ENCODE peak calls at places on chromosomes 6 and 20, in nine cellular contexts. One of them, this sample, is unnamed.

GRCh38 chr6:125363010-125363359 is 61.2 kb upstream of the HDDC2 start:
- DNase-seq in AG04450: no peak
- DNase-seq in heart left ventricle: no peak
- DNase-seq in IMR-90: peak; percentile 42
- DNase-seq in astrocyte of the cerebellum: peak; percentile 13
- DNase-seq in mammary epithelial cell: peak; percentile 49
- DNase-seq in OCI-LY7: no peak
- DNase-seq in astrocyte of the spinal cord: peak; percentile 68
- DNase-seq in breast epithelium: peak; percentile 34
- DNase-seq in this sample: peak; percentile 21

GRCh38 chr20:63939061-63939935 is 16.9 kb downstream of the UCKL1 start:
- DNase-seq in IMR-90: no peak
- DNase-seq in breast epithelium: no peak
- DNase-seq in AG04450: no peak
- DNase-seq in heart left ventricle: no peak
- DNase-seq in mammary epithelial cell: no peak
- DNase-seq in OCI-LY7: no peak
- DNase-seq in astrocyte of the cerebellum: no peak
- DNase-seq in astrocyte of the spinal cord: no peak
- DNase-seq in this sample: no peak

GRCh38 chr6:1222426-1223311 is 89.2 kb upstream of the FOXQ1 start:
- DNase-seq in OCI-LY7: no peak
- DNase-seq in IMR-90: no peak
- DNase-seq in astrocyte of the cerebellum: no peak
- DNase-seq in heart left ventricle: peak; percentile 77
- DNase-seq in astrocyte of the spinal cord: no peak
- DNase-seq in breast epithelium: no peak
- DNase-seq in mammary epithelial cell: no peak
- DNase-seq in AG04450: no peak
- DNase-seq in this sample: no peak

GRCh38 chr6:43014434-43014909 is 423 bp downstream of the KLHDC3 start:
- DNase-seq in AG04450: no peak
- DNase-seq in OCI-LY7: no peak
- DNase-seq in IMR-90: peak; percentile 45
- DNase-seq in mammary epithelial cell: peak; percentile 26
- DNase-seq in breast epithelium: no peak
- DNase-seq in astrocyte of the cerebellum: no peak
- DNase-seq in astrocyte of the spinal cord: peak; percentile 37
- DNase-seq in heart left ventricle: no peak
- DNase-seq in this sample: peak; percentile 49

GRCh38 chr6:31083742-31084354 is 28.5 kb downstream of the C6orf15 start:
- DNase-seq in breast epithelium: no peak
- DNase-seq in astrocyte of the spinal cord: peak; percentile 78
- DNase-seq in AG04450: peak; percentile 61
- DNase-seq in heart left ventricle: peak; percentile 56
- DNase-seq in OCI-LY7: peak; percentile 58
- DNase-seq in IMR-90: peak; percentile 92
- DNase-seq in mammary epithelial cell: no peak
- DNase-seq in astrocyte of the cerebellum: no peak
- DNase-seq in this sample: peak; percentile 74

GRCh38 chr20:47741669-47742345 is 43.5 kb downstream of the SULF2 start:
- DNase-seq in astrocyte of the spinal cord: no peak
- DNase-seq in heart left ventricle: no peak
- DNase-seq in breast epithelium: peak; percentile 35
- DNase-seq in IMR-90: no peak
- DNase-seq in OCI-LY7: no peak
- DNase-seq in astrocyte of the cerebellum: no peak
- DNase-seq in AG04450: no peak
- DNase-seq in mammary epithelial cell: no peak
- DNase-seq in this sample: no peak

GRCh38 chr20:25018841-25019240 is 26.3 kb upstream of the APMAP start:
- DNase-seq in mammary epithelial cell: no peak
- DNase-seq in OCI-LY7: no peak
- DNase-seq in breast epithelium: no peak
- DNase-seq in AG04450: no peak
- DNase-seq in IMR-90: no peak
- DNase-seq in astrocyte of the cerebellum: no peak
- DNase-seq in heart left ventricle: no peak
- DNase-seq in astrocyte of the spinal cord: no peak
- DNase-seq in this sample: no peak

GRCh38 chr6:53543341-53544010 is 1.4 kb downstream of the GCLC start:
- DNase-seq in mammary epithelial cell: no peak
- DNase-seq in OCI-LY7: peak; percentile 5
- DNase-seq in breast epithelium: no peak
- DNase-seq in IMR-90: peak; percentile 89
- DNase-seq in astrocyte of the cerebellum: no peak
- DNase-seq in heart left ventricle: no peak
- DNase-seq in astrocyte of the spinal cord: no peak
- DNase-seq in AG04450: peak; percentile 76
- DNase-seq in this sample: no peak

GRCh38 chr20:38224534-38224933 is 36.0 kb downstream of the KIAA1755 start:
- DNase-seq in OCI-LY7: no peak
- DNase-seq in breast epithelium: no peak
- DNase-seq in mammary epithelial cell: no peak
- DNase-seq in heart left ventricle: peak; percentile 7
- DNase-seq in AG04450: no peak
- DNase-seq in astrocyte of the cerebellum: no peak
- DNase-seq in IMR-90: no peak
- DNase-seq in astrocyte of the spinal cord: no peak
- DNase-seq in this sample: no peak
- H3K4me3 ChIP-seq in OCI-LY7: no peak overlapping the region
- H3K4me3 ChIP-seq in breast epithelium: no peak overlapping the region
- H3K4me3 ChIP-seq in mammary epithelial cell: no peak overlapping the region
- H3K4me3 ChIP-seq in heart left ventricle: no peak overlapping the region
- H3K4me3 ChIP-seq in AG04450: no peak overlapping the region
- H3K4me3 ChIP-seq in astrocyte of the cerebellum: no peak overlapping the region
- H3K4me3 ChIP-seq in IMR-90: no peak overlapping the region
- H3K4me3 ChIP-seq in astrocyte of the spinal cord: no peak overlapping the region
- H3K4me3 ChIP-seq in this sample: no peak overlapping the region

GRCh38 chr20:36956674-36957073 is 5.2 kb upstream of the SAMHD1 start:
- DNase-seq in AG04450: no peak
- DNase-seq in heart left ventricle: no peak
- DNase-seq in astrocyte of the cerebellum: no peak
- DNase-seq in OCI-LY7: no peak
- DNase-seq in breast epithelium: no peak
- DNase-seq in mammary epithelial cell: no peak
- DNase-seq in astrocyte of the spinal cord: no peak
- DNase-seq in IMR-90: no peak
- DNase-seq in this sample: no peak

GRCh38 chr20:36959242-36959641 is 7.7 kb upstream of the SAMHD1 start:
- DNase-seq in astrocyte of the spinal cord: no peak
- DNase-seq in breast epithelium: no peak
- DNase-seq in AG04450: no peak
- DNase-seq in heart left ventricle: no peak
- DNase-seq in astrocyte of the cerebellum: no peak
- DNase-seq in OCI-LY7: no peak
- DNase-seq in mammary epithelial cell: no peak
- DNase-seq in IMR-90: peak; percentile 30
- DNase-seq in this sample: peak; percentile 43

GRCh38 chr20:36951977-36952738 is 650 bp upstream of the SAMHD1 start:
- DNase-seq in astrocyte of the spinal cord: no peak
- DNase-seq in AG04450: no peak
- DNase-seq in mammary epithelial cell: no peak
- DNase-seq in OCI-LY7: no peak
- DNase-seq in astrocyte of the cerebellum: no peak
- DNase-seq in IMR-90: no peak
- DNase-seq in breast epithelium: no peak
- DNase-seq in heart left ventricle: no peak
- DNase-seq in this sample: no peak

DNA sequence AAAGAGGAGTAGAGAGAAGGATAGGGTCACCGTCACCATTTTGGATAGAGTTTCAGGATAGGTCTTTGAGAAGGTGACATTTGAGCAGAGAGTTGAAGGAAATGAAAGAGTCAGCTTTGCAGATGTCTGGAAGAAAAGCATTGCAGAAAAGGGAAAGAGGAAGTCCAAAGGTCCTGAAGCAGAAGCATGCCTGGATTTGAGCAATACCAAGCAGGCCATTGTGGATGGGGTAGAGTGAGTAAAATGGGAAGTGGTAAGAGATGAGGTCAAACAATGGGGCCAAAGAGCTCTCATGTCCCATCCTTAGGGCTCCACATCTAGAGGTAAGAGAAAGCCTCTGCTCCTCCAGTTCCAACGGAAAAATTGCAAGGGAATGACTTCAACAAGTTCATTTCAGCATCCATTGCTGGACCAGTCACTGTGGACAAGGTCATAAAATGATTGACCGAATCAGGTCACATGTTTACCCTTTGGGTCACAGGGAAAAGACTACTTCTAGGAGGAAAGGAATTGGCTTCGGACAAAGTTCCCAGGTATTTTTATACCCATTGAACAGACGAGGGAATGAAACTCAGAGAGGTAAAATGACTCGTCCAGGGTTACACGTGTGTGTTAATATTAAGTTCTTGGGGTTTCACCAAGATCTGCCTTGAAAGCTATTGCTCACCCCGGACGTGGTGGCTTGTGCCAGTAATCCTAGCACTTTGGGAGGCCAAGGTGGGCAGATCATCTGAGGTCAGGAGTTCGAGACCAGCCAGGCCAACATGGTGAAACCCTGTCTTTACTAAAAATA is 6.6 kb upstream of the SAMHD1 start:
- DNase-seq in IMR-90: no peak
- DNase-seq in AG04450: no peak
- DNase-seq in astrocyte of the cerebellum: no peak
- DNase-seq in OCI-LY7: no peak
- DNase-seq in astrocyte of the spinal cord: no peak
- DNase-seq in breast epithelium: no peak
- DNase-seq in mammary epithelial cell: no peak
- DNase-seq in heart left ventricle: no peak
- DNase-seq in this sample: no peak
- TF ChIP-seq CTCF in IMR-90: no peak
- TF ChIP-seq CTCF in AG04450: no peak
- TF ChIP-seq CTCF in astrocyte of the cerebellum: no peak
- TF ChIP-seq CTCF in OCI-LY7: no peak
- TF ChIP-seq CTCF in astrocyte of the spinal cord: no peak
- TF ChIP-seq CTCF in breast epithelium: no peak
- TF ChIP-seq CTCF in mammary epithelial cell: no peak
- TF ChIP-seq CTCF in heart left ventricle: no peak
- TF ChIP-seq CTCF in this sample: no peak

GRCh38 chr6:26223213-26223612 is 136.0 kb downstream of the HFE start:
- DNase-seq in mammary epithelial cell: no peak
- DNase-seq in IMR-90: peak; percentile 33
- DNase-seq in AG04450: no peak
- DNase-seq in heart left ventricle: no peak
- DNase-seq in astrocyte of the cerebellum: no peak
- DNase-seq in astrocyte of the spinal cord: peak; percentile 47
- DNase-seq in OCI-LY7: no peak
- DNase-seq in breast epithelium: no peak
- DNase-seq in this sample: no peak

GRCh38 chr6:26224547-26224912 is 137.3 kb downstream of the HFE start:
- DNase-seq in heart left ventricle: no peak
- DNase-seq in IMR-90: no peak
- DNase-seq in astrocyte of the cerebellum: no peak
- DNase-seq in astrocyte of the spinal cord: no peak
- DNase-seq in breast epithelium: no peak
- DNase-seq in OCI-LY7: no peak
- DNase-seq in mammary epithelial cell: no peak
- DNase-seq in AG04450: no peak
- DNase-seq in this sample: no peak

GRCh38 chr6:26224940-26225847 is 138.0 kb downstream of the HFE start:
- DNase-seq in AG04450: peak; percentile 86
- DNase-seq in OCI-LY7: no peak
- DNase-seq in heart left ventricle: no peak
- DNase-seq in astrocyte of the spinal cord: peak; percentile 96
- DNase-seq in IMR-90: peak; percentile 97
- DNase-seq in astrocyte of the cerebellum: peak; percentile 90
- DNase-seq in mammary epithelial cell: peak; percentile 80
- DNase-seq in breast epithelium: no peak
- DNase-seq in this sample: peak; percentile 88

GRCh38 chr6:26223677-26224546 is 136.7 kb downstream of the HFE start:
- DNase-seq in IMR-90: peak; percentile 97
- DNase-seq in OCI-LY7: no peak
- DNase-seq in AG04450: peak; percentile 89
- DNase-seq in mammary epithelial cell: peak; percentile 91
- DNase-seq in heart left ventricle: peak; percentile 46
- DNase-seq in breast epithelium: peak; percentile 71
- DNase-seq in astrocyte of the cerebellum: peak; percentile 91
- DNase-seq in astrocyte of the spinal cord: peak; percentile 98
- DNase-seq in this sample: peak; percentile 94

DNA sequence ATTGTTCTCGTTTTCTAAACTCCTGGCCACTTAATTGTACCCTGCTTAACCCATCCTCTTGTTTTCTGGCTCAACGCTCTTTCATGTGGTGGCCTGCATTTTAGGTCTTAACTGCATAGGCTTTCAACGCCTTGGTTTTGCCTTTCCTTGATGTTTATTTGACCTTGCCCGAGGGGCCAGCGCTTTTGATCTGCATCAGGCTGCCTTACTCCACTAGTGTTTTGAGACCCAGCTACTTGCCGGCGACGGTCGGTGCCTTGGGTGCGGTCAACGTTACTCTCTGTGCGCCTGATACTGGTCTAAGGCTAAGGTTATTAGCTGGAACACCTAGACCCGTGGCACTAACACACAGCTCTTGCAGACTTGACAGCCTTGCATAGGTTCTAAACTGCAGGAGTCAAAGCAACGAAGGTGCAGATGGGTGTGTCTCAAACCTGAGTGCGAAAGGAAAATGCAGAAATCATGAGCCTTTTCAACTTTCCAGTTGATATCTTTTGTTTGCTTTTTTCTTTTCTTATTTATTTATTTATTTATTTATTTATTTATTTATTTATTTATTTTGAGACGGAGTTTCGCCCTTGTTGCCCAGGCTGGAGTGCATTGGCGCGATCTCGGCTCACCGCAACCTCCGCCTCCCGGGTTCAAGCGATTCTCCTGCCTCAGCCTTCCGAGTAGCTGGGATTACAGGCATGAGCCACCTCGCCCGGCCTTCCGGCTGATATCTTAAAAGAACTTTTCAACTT is 138.8 kb downstream of the HFE start:
- DNase-seq in astrocyte of the spinal cord: no peak
- DNase-seq in astrocyte of the cerebellum: no peak
- DNase-seq in heart left ventricle: no peak
- DNase-seq in IMR-90: no peak
- DNase-seq in mammary epithelial cell: no peak
- DNase-seq in AG04450: no peak
- DNase-seq in breast epithelium: no peak
- DNase-seq in OCI-LY7: no peak
- DNase-seq in this sample: no peak
- H3K4me3 ChIP-seq in astrocyte of the spinal cord: peak overlapping the region; percentile 67
- H3K4me3 ChIP-seq in astrocyte of the cerebellum: peak overlapping the region; percentile 58
- H3K4me3 ChIP-seq in heart left ventricle: no peak overlapping the region
- H3K4me3 ChIP-seq in IMR-90: peak overlapping the region; percentile 81
- H3K4me3 ChIP-seq in mammary epithelial cell: no peak overlapping the region
- H3K4me3 ChIP-seq in AG04450: peak overlapping the region; percentile 73
- H3K4me3 ChIP-seq in breast epithelium: no peak overlapping the region
- H3K4me3 ChIP-seq in OCI-LY7: no peak overlapping the region
- H3K4me3 ChIP-seq in this sample: peak overlapping the region; percentile 65

GRCh38 chr6:83518946-83519489 is 6.7 kb downstream of the PRSS35 start:
- DNase-seq in astrocyte of the spinal cord: peak; percentile 16
- DNase-seq in astrocyte of the cerebellum: no peak
- DNase-seq in heart left ventricle: no peak
- DNase-seq in IMR-90: peak; percentile 58
- DNase-seq in AG04450: no peak
- DNase-seq in breast epithelium: no peak
- DNase-seq in OCI-LY7: no peak
- DNase-seq in mammary epithelial cell: no peak
- DNase-seq in this sample: peak; percentile 50
- TF ChIP-seq CTCF in astrocyte of the spinal cord: peak; percentile 61
- TF ChIP-seq CTCF in astrocyte of the cerebellum: peak; percentile 57
- TF ChIP-seq CTCF in heart left ventricle: no peak
- TF ChIP-seq CTCF in IMR-90: peak; percentile 58
- TF ChIP-seq CTCF in AG04450: peak; percentile 57
- TF ChIP-seq CTCF in breast epithelium: no peak
- TF ChIP-seq CTCF in OCI-LY7: peak; percentile 41
- TF ChIP-seq CTCF in mammary epithelial cell: peak; percentile 9
- TF ChIP-seq CTCF in this sample: peak; percentile 57

This sample was measured in AG10803.